ENCODE peak calls at places on chromosomes 16 and 17, in nine cellular contexts. One of them, this sample, is unnamed.

GRCh38 chr16:12317856-12318591 is 341.5 kb downstream of the SNX29 start:
- DNase-seq in astrocyte of the spinal cord: no peak
- DNase-seq in stomach: no peak
- DNase-seq in midbrain: no peak
- DNase-seq in type B pancreatic cell: no peak
- DNase-seq in A549: no peak
- DNase-seq in A172: no peak
- DNase-seq in H54: no peak
- DNase-seq in psoas muscle: no peak
- DNase-seq in this sample: no peak

GRCh38 chr16:28042856-28043255 is 20.7 kb downstream of the GSG1L start:
- DNase-seq in A549: no peak
- DNase-seq in astrocyte of the spinal cord: peak; percentile 36
- DNase-seq in psoas muscle: no peak
- DNase-seq in H54: no peak
- DNase-seq in type B pancreatic cell: no peak
- DNase-seq in midbrain: no peak
- DNase-seq in A172: peak; percentile 55
- DNase-seq in stomach: no peak
- DNase-seq in this sample: no peak

GRCh38 chr16:24853830-24854229 is 8.1 kb downstream of the SLC5A11 start:
- DNase-seq in H54: no peak
- DNase-seq in A549: peak; percentile 86
- DNase-seq in psoas muscle: no peak
- DNase-seq in type B pancreatic cell: no peak
- DNase-seq in midbrain: peak; percentile 87
- DNase-seq in astrocyte of the spinal cord: peak; percentile 12
- DNase-seq in stomach: no peak
- DNase-seq in A172: peak; percentile 46
- DNase-seq in this sample: no peak

GRCh38 chr16:31528726-31529397 is 1.2 kb downstream of the AHSP start:
- DNase-seq in psoas muscle: no peak
- DNase-seq in A172: no peak
- DNase-seq in stomach: no peak
- DNase-seq in H54: no peak
- DNase-seq in type B pancreatic cell: no peak
- DNase-seq in midbrain: no peak
- DNase-seq in A549: no peak
- DNase-seq in astrocyte of the spinal cord: peak; percentile 13
- DNase-seq in this sample: no peak

GRCh38 chr17:47177261-47177660 is 11.8 kb downstream of the CDC27 start:
- DNase-seq in H54: no peak
- DNase-seq in type B pancreatic cell: no peak
- DNase-seq in midbrain: no peak
- DNase-seq in stomach: no peak
- DNase-seq in astrocyte of the spinal cord: no peak
- DNase-seq in A172: no peak
- DNase-seq in A549: no peak
- DNase-seq in psoas muscle: no peak
- DNase-seq in this sample: no peak

GRCh38 chr17:40360091-40360490 is 4.4 kb downstream of the GJD3 start:
- DNase-seq in stomach: no peak
- DNase-seq in psoas muscle: peak; percentile 20
- DNase-seq in astrocyte of the spinal cord: no peak
- DNase-seq in midbrain: no peak
- DNase-seq in H54: no peak
- DNase-seq in A549: no peak
- DNase-seq in A172: no peak
- DNase-seq in type B pancreatic cell: no peak
- DNase-seq in this sample: no peak

GRCh38 chr17:49513044-49513395 is 17.9 kb downstream of the NGFR start:
- DNase-seq in H54: no peak
- DNase-seq in midbrain: no peak
- DNase-seq in A172: no peak
- DNase-seq in psoas muscle: no peak
- DNase-seq in type B pancreatic cell: no peak
- DNase-seq in A549: no peak
- DNase-seq in stomach: no peak
- DNase-seq in astrocyte of the spinal cord: no peak
- DNase-seq in this sample: no peak

GRCh38 chr16:50644730-50645129 is 36.4 kb downstream of the SNX20 start:
- DNase-seq in stomach: peak; percentile 31
- DNase-seq in A172: peak; percentile 21
- DNase-seq in midbrain: peak; percentile 39
- DNase-seq in type B pancreatic cell: no peak
- DNase-seq in H54: no peak
- DNase-seq in astrocyte of the spinal cord: no peak
- DNase-seq in psoas muscle: no peak
- DNase-seq in A549: peak; percentile 25
- DNase-seq in this sample: no peak

GRCh38 chr17:16517477-16517876 is 25.5 kb upstream of the LRRC75A start:
- DNase-seq in astrocyte of the spinal cord: no peak
- DNase-seq in A172: no peak
- DNase-seq in H54: no peak
- DNase-seq in stomach: no peak
- DNase-seq in type B pancreatic cell: no peak
- DNase-seq in A549: no peak
- DNase-seq in midbrain: no peak
- DNase-seq in psoas muscle: no peak
- DNase-seq in this sample: no peak

This sample was measured in gastrocnemius medialis.